ENCODE peak calls at places on chromosomes 6 and 20, in eight cellular contexts. J is upper lobe of left lung; F is heart left ventricle; G is lower lobe of right lung; H is right lobe of liver; X is CD8-positive, alpha-beta T cell; P is PC-3; Y is aorta. I is an unnamed sample. For H3K4me1, the result is how much of the 10 kb centered on the place peaks cover.

GRCh38 chr20:19783966-19784401 is 25.9 kb downstream of the RIN2 start:
- ATAC-seq in J (no peak), F (peak), G (peak), H (peak), X (no peak), P (peak), Y (no peak), I (no peak)

GRCh38 chr20:40714916-40715315 is 25.9 kb upstream of the MAFB start:
- ATAC-seq in J (no peak), F (no peak), G (no peak), H (no peak), X (no peak), P (no peak), Y (no peak), I (no peak)

GRCh38 chr6:71197267-71197666 is 91.3 kb upstream of the OGFRL1 start:
- ATAC-seq in J (no peak), F (no peak), G (no peak), H (no peak), X (no peak), P (peak), Y (no peak), I (no peak)

GRCh38 chr6:26043389-26044139 is 43.7 kb upstream of the HFE start:
- ATAC-seq in J (peak), F (peak), G (peak), H (peak), X (peak), P (peak), Y (peak), I (peak)

GRCh38 chr6:163777379-163777686 is 362.8 kb downstream of the QKI start:
- ATAC-seq in J (no peak), F (peak), G (no peak), H (no peak), X (no peak), P (no peak), Y (no peak), I (no peak)

GRCh38 chr6:39416728-39417127 is 94.2 kb upstream of the KCNK16 start:
- ATAC-seq in J (no peak), F (no peak), G (no peak), H (no peak), X (no peak), P (no peak), Y (no peak), I (no peak)

GRCh38 chr6:168905451-168906090 is 348.1 kb downstream of the THBS2 start:
- ATAC-seq in J (no peak), F (no peak), G (peak), H (peak), X (peak), P (no peak), Y (no peak), I (no peak)

GRCh38 chr6:11712760-11713159 is 65.8 kb downstream of the ADTRP start:
- ATAC-seq in J (peak), F (peak), G (peak), H (peak), X (no peak), P (no peak), Y (peak), I (peak)

GRCh38 chr6:169709293-169709692 is 7.4 kb downstream of the C6orf120 start:
- ATAC-seq in J (no peak), F (no peak), G (no peak), H (no peak), X (no peak), P (no peak), Y (no peak), I (no peak)

GRCh38 chr6:1552296-1552761 is 57.4 kb upstream of the FOXC1 start:
- ATAC-seq in J (peak), F (peak), G (peak), H (peak), X (no peak), P (peak), Y (no peak), I (no peak)

GRCh38 chr20:53636725-53637097 is 43.1 kb upstream of the ZNF217 start:
- ATAC-seq in J (no peak), F (no peak), G (no peak), H (no peak), X (no peak), P (no peak), Y (no peak), I (no peak)

GRCh38 chr6:20985821-20986220 is 451.6 kb downstream of the CDKAL1 start:
- ATAC-seq in J (no peak), F (no peak), G (no peak), H (no peak), X (no peak), P (no peak), Y (no peak), I (no peak)

GRCh38 chr20:38920411-38920810 is 5.8 kb upstream of the FAM83D start:
- ATAC-seq in J (no peak), F (no peak), G (no peak), H (no peak), X (no peak), P (no peak), Y (no peak), I (no peak)

GRCh38 chr20:25081730-25082497 is at the start of gene VSX1:
- ATAC-seq in J (no peak), F (no peak), G (no peak), H (no peak), X (no peak), P (no peak), Y (no peak), I (no peak)

DNA sequence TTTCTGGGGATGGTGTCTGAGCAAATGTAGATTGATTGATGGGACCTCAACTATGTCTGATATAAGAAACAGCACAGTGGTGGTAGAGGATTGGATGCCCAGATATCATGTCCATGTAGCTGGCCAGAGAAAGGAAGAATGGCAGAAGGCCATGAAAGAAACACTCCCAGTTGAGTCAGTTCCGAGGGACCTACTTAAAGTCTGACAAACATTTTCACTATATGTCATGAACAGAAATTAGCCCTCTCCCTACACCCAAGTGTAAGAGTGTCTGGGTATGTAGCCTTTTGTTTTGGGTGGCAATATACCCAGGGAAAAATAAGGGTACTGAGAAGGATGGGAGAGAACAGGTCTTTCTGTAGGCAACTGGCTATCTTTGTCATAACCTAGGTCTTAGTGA is 434.2 kb downstream of the BCKDHB start:
- ATAC-seq in J (no peak), F (no peak), G (no peak), H (no peak), X (no peak), P (peak), Y (no peak), I (no peak)
- H3K27ac ChIP-seq in J (no peak), F (no peak), G (no peak), H (no peak), X (no peak), P (peak), Y (no peak), I (no peak)

DNA sequence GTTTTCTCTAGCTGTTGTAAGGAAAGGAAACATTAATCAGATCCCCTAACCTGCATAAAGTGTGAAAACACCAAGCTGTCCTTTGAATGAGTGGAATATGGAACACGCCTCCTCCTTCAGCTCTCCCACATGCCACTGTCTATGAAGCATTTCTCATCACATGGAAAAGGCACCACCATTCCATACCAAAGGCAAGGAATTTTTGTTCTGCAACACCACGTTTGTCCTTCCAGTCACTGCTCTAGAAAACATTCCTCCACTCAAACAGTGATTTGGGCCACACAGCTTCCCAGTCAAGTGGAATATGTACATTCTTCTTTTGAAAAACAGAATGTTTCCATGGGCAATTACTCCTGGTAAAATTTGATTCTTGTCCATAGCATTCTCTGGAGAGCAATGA is 120.1 kb downstream of the OPRM1 start:
- ATAC-seq in J (no peak), F (no peak), G (no peak), H (no peak), X (no peak), P (no peak), Y (no peak), I (no peak)
- H3K4me1 ChIP-seq in J (under half), F (under half), G (under half), H (under half), X (under half), P (under half), Y (under half), I (under half)

GRCh38 chr20:1491281-1491840 is at the start of gene SIRPB2:
- ATAC-seq in J (peak), F (peak), G (peak), H (peak), X (no peak), P (no peak), Y (peak), I (peak)
- H3K4me3 ChIP-seq in J (no peak), F (peak), G (peak), H (peak), X (no peak), P (no peak), Y (no peak), I (no peak)

GRCh38 chr6:132790450-132790849 is 8.0 kb downstream of the SLC18B1 start:
- ATAC-seq in J (no peak), F (peak), G (peak), H (peak), X (no peak), P (no peak), Y (no peak), I (no peak)

GRCh38 chr6:132792510-132792909 is 5.9 kb downstream of the SLC18B1 start:
- ATAC-seq in J (no peak), F (no peak), G (no peak), H (no peak), X (no peak), P (no peak), Y (no peak), I (no peak)

GRCh38 chr6:132788658-132789397 is 9.6 kb downstream of the SLC18B1 start:
- ATAC-seq in J (no peak), F (no peak), G (no peak), H (no peak), X (no peak), P (no peak), Y (no peak), I (no peak)

GRCh38 chr6:132789398-132789780 is 9.0 kb downstream of the SLC18B1 start:
- ATAC-seq in J (no peak), F (no peak), G (no peak), H (no peak), X (no peak), P (no peak), Y (no peak), I (no peak)
- H3K27ac ChIP-seq in J (no peak), F (no peak), G (no peak), H (no peak), X (no peak), P (no peak), Y (no peak), I (no peak)

GRCh38 chr6:25017932-25018581 is 82.3 kb upstream of the RIPOR2 start:
- ATAC-seq in J (peak), F (peak), G (peak), H (peak), X (peak), P (peak), Y (peak), I (no peak)
- H3K4me1 ChIP-seq in J (under half), F (under half), G (under half), H (under half), X (under half), P (under half), Y (under half), I (under half)

GRCh38 chr6:30683137-30683979 is 3.1 kb downstream of the PPP1R18 start:
- ATAC-seq in J (no peak), F (no peak), G (no peak), H (no peak), X (no peak), P (no peak), Y (no peak), I (no peak)
- H3K4me3 ChIP-seq in J (peak), F (peak), G (peak), H (peak), X (peak), P (peak), Y (peak), I (peak)

GRCh38 chr20:17542481-17542880 is 11.3 kb upstream of the BFSP1 start:
- ATAC-seq in J (no peak), F (no peak), G (no peak), H (no peak), X (no peak), P (no peak), Y (peak), I (no peak)
- H3K27ac ChIP-seq in J (no peak), F (no peak), G (peak), H (no peak), X (no peak), P (no peak), Y (peak), I (peak)

GRCh38 chr6:107624541-107624940 is 134.6 kb downstream of the SOBP start:
- ATAC-seq in J (no peak), F (no peak), G (no peak), H (no peak), X (no peak), P (peak), Y (no peak), I (no peak)
- H3K4me1 ChIP-seq in J (under half), F (under half), G (under half), H (under half), X (under half), P (under half), Y (under half), I (under half)

DNA sequence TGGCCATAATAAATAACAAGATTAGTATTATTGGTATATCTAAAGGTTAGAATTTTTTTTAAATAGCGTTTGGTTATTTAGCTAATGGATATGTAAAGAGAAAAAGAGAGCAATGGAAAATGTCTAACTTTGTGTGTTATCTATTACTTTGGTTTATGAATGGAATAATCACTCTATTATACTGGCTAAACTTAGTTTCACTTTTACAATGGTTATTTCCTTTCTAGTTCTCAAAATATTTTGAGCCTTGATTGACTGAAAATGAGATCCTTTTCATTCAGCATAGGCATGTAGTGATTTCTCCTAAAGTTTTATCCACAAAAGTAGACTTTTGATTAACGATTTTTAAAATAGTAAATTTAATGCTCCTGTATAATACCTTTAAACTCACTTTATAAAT is 51.6 kb upstream of the MLIP start:
- ATAC-seq in J (no peak), F (no peak), G (no peak), H (no peak), X (no peak), P (no peak), Y (no peak), I (no peak)
- H3K4me3 ChIP-seq in J (no peak), F (no peak), G (no peak), H (no peak), X (no peak), P (peak), Y (no peak), I (no peak)

GRCh38 chr20:9427430-9427829 is 87.0 kb upstream of the LAMP5 start:
- ATAC-seq in J (no peak), F (no peak), G (no peak), H (no peak), X (no peak), P (no peak), Y (no peak), I (no peak)
- H3K27ac ChIP-seq in J (no peak), F (no peak), G (no peak), H (no peak), X (no peak), P (no peak), Y (no peak), I (no peak)

I was measured in gastroesophageal sphincter.